ENCODE peak calls at places on chromosome 22, in eight cellular contexts. One of them, this sample, is unnamed.

GRCh38 chr22:43277987-43278601 is 65.1 kb downstream of the SCUBE1 start:
- DNase-seq in endothelial cell: no peak
- DNase-seq in HCT116: no peak
- DNase-seq in neural progenitor cell: no peak
- DNase-seq in mucosa of descending colon: peak
- DNase-seq in K562: no peak
- DNase-seq in CD4-positive, alpha-beta T cell: no peak
- DNase-seq in astrocyte of the spinal cord: no peak
- DNase-seq in this sample: peak

GRCh38 chr22:28464179-28464578 is 215.5 kb downstream of the TTC28 start:
- DNase-seq in endothelial cell: no peak
- DNase-seq in HCT116: no peak
- DNase-seq in neural progenitor cell: no peak
- DNase-seq in mucosa of descending colon: no peak
- DNase-seq in K562: no peak
- DNase-seq in CD4-positive, alpha-beta T cell: no peak
- DNase-seq in astrocyte of the spinal cord: no peak
- DNase-seq in this sample: no peak

GRCh38 chr22:25348391-25348790 is 129.0 kb downstream of the CRYBB2 start:
- DNase-seq in endothelial cell: no peak
- DNase-seq in HCT116: no peak
- DNase-seq in neural progenitor cell: no peak
- DNase-seq in mucosa of descending colon: no peak
- DNase-seq in K562: no peak
- DNase-seq in CD4-positive, alpha-beta T cell: no peak
- DNase-seq in astrocyte of the spinal cord: no peak
- DNase-seq in this sample: no peak

GRCh38 chr22:30694638-30695350 is at the start of gene OSBP2:
- DNase-seq in endothelial cell: peak
- DNase-seq in HCT116: no peak
- DNase-seq in neural progenitor cell: peak
- DNase-seq in mucosa of descending colon: peak
- DNase-seq in K562: peak
- DNase-seq in CD4-positive, alpha-beta T cell: no peak
- DNase-seq in astrocyte of the spinal cord: no peak
- DNase-seq in this sample: peak

GRCh38 chr22:17476838-17477237 is 86.5 kb upstream of the SLC25A18 start:
- DNase-seq in endothelial cell: no peak
- DNase-seq in HCT116: no peak
- DNase-seq in neural progenitor cell: no peak
- DNase-seq in mucosa of descending colon: no peak
- DNase-seq in K562: no peak
- DNase-seq in CD4-positive, alpha-beta T cell: no peak
- DNase-seq in astrocyte of the spinal cord: no peak
- DNase-seq in this sample: no peak

GRCh38 chr22:49555526-49555925 is 272.1 kb downstream of the BRD1 start:
- DNase-seq in endothelial cell: no peak
- DNase-seq in HCT116: no peak
- DNase-seq in neural progenitor cell: no peak
- DNase-seq in mucosa of descending colon: no peak
- DNase-seq in K562: no peak
- DNase-seq in CD4-positive, alpha-beta T cell: no peak
- DNase-seq in astrocyte of the spinal cord: no peak
- DNase-seq in this sample: no peak

GRCh38 chr22:41052661-41053490 is 39.5 kb upstream of the EP300 start:
- DNase-seq in endothelial cell: no peak
- DNase-seq in HCT116: no peak
- DNase-seq in neural progenitor cell: no peak
- DNase-seq in mucosa of descending colon: no peak
- DNase-seq in K562: no peak
- DNase-seq in CD4-positive, alpha-beta T cell: no peak
- DNase-seq in astrocyte of the spinal cord: peak
- DNase-seq in this sample: no peak

GRCh38 chr22:39690901-39691620 is 120.5 kb downstream of the CACNA1I start:
- DNase-seq in endothelial cell: no peak
- DNase-seq in HCT116: no peak
- DNase-seq in neural progenitor cell: peak
- DNase-seq in mucosa of descending colon: no peak
- DNase-seq in K562: peak
- DNase-seq in CD4-positive, alpha-beta T cell: no peak
- DNase-seq in astrocyte of the spinal cord: no peak
- DNase-seq in this sample: no peak

GRCh38 chr22:45503816-45504702 is 1.4 kb downstream of the FBLN1 start:
- DNase-seq in endothelial cell: peak
- DNase-seq in HCT116: no peak
- DNase-seq in neural progenitor cell: peak
- DNase-seq in mucosa of descending colon: no peak
- DNase-seq in K562: no peak
- DNase-seq in CD4-positive, alpha-beta T cell: no peak
- DNase-seq in astrocyte of the spinal cord: peak
- DNase-seq in this sample: no peak

GRCh38 chr22:22684605-22685561 is 40.5 kb downstream of the GGTLC2 start:
- DNase-seq in endothelial cell: peak
- DNase-seq in HCT116: no peak
- DNase-seq in neural progenitor cell: peak
- DNase-seq in mucosa of descending colon: peak
- DNase-seq in K562: peak
- DNase-seq in CD4-positive, alpha-beta T cell: no peak
- DNase-seq in astrocyte of the spinal cord: peak
- DNase-seq in this sample: peak
- TF ChIP-seq CTCF in endothelial cell: peak
- TF ChIP-seq CTCF in HCT116: peak
- TF ChIP-seq CTCF in neural progenitor cell: peak
- TF ChIP-seq CTCF in mucosa of descending colon: peak
- TF ChIP-seq CTCF in K562: no peak
- TF ChIP-seq CTCF in CD4-positive, alpha-beta T cell: no peak
- TF ChIP-seq CTCF in astrocyte of the spinal cord: peak
- TF ChIP-seq CTCF in this sample: peak

GRCh38 chr22:20494978-20495860 is at the start of gene KLHL22:
- DNase-seq in endothelial cell: peak
- DNase-seq in HCT116: no peak
- DNase-seq in neural progenitor cell: no peak
- DNase-seq in mucosa of descending colon: peak
- DNase-seq in K562: peak
- DNase-seq in CD4-positive, alpha-beta T cell: no peak
- DNase-seq in astrocyte of the spinal cord: peak
- DNase-seq in this sample: peak

GRCh38 chr22:20497426-20497825 is 1.8 kb upstream of the KLHL22 start:
- DNase-seq in endothelial cell: no peak
- DNase-seq in HCT116: no peak
- DNase-seq in neural progenitor cell: no peak
- DNase-seq in mucosa of descending colon: no peak
- DNase-seq in K562: no peak
- DNase-seq in CD4-positive, alpha-beta T cell: no peak
- DNase-seq in astrocyte of the spinal cord: no peak
- DNase-seq in this sample: no peak

GRCh38 chr22:20495861-20496681 is 476 bp upstream of the KLHL22 start:
- DNase-seq in endothelial cell: peak
- DNase-seq in HCT116: peak
- DNase-seq in neural progenitor cell: peak
- DNase-seq in mucosa of descending colon: peak
- DNase-seq in K562: peak
- DNase-seq in CD4-positive, alpha-beta T cell: peak
- DNase-seq in astrocyte of the spinal cord: peak
- DNase-seq in this sample: peak

GRCh38 chr22:20499769-20500168 is 4.2 kb upstream of the KLHL22 start:
- DNase-seq in endothelial cell: no peak
- DNase-seq in HCT116: no peak
- DNase-seq in neural progenitor cell: no peak
- DNase-seq in mucosa of descending colon: no peak
- DNase-seq in K562: no peak
- DNase-seq in CD4-positive, alpha-beta T cell: no peak
- DNase-seq in astrocyte of the spinal cord: no peak
- DNase-seq in this sample: no peak

GRCh38 chr22:20498913-20499312 is 3.3 kb upstream of the KLHL22 start:
- DNase-seq in endothelial cell: no peak
- DNase-seq in HCT116: no peak
- DNase-seq in neural progenitor cell: no peak
- DNase-seq in mucosa of descending colon: no peak
- DNase-seq in K562: no peak
- DNase-seq in CD4-positive, alpha-beta T cell: no peak
- DNase-seq in astrocyte of the spinal cord: no peak
- DNase-seq in this sample: no peak
- TF ChIP-seq CTCF in endothelial cell: no peak
- TF ChIP-seq CTCF in HCT116: no peak
- TF ChIP-seq CTCF in neural progenitor cell: no peak
- TF ChIP-seq CTCF in mucosa of descending colon: no peak
- TF ChIP-seq CTCF in K562: no peak
- TF ChIP-seq CTCF in CD4-positive, alpha-beta T cell: no peak
- TF ChIP-seq CTCF in astrocyte of the spinal cord: no peak
- TF ChIP-seq CTCF in this sample: no peak

DNA sequence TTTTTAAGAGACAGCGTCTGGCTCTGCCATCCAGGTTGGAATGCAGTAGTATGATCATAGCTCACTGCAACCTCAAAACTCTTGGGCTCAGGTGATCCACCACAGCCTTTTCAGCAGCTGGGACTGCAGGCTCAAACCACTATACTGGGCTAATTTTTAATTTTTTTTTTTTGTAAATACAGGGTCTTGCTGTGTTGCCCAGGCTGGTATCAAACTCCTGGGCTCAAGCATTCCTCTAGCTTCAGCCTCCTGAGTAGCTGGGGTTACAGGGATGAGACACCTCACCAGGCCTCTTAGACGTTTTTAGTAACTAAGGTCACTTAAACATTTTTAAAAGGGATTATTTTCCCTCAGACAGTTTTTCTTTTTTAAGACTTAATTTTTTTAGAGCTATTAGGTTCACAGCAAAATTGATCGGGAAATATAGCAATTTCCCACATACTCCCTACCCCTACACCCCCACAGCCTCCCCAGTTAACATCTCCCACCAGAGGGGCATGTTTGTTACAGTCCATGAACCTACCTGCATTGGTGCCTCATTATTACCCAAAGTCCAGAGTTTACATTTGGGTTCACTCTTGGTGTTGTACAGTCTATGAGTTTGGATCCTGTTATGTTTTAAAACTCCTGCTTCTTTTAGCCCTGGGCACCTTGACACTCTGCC is 3.9 kb downstream of the BCR start:
- DNase-seq in endothelial cell: no peak
- DNase-seq in HCT116: no peak
- DNase-seq in neural progenitor cell: no peak
- DNase-seq in mucosa of descending colon: no peak
- DNase-seq in K562: no peak
- DNase-seq in CD4-positive, alpha-beta T cell: no peak
- DNase-seq in astrocyte of the spinal cord: no peak
- DNase-seq in this sample: no peak
- TF ChIP-seq CTCF in endothelial cell: no peak
- TF ChIP-seq CTCF in HCT116: no peak
- TF ChIP-seq CTCF in neural progenitor cell: no peak
- TF ChIP-seq CTCF in mucosa of descending colon: no peak
- TF ChIP-seq CTCF in K562: no peak
- TF ChIP-seq CTCF in CD4-positive, alpha-beta T cell: no peak
- TF ChIP-seq CTCF in astrocyte of the spinal cord: no peak
- TF ChIP-seq CTCF in this sample: no peak

GRCh38 chr22:23240639-23241389 is 60.5 kb downstream of the BCR start:
- DNase-seq in endothelial cell: no peak
- DNase-seq in HCT116: no peak
- DNase-seq in neural progenitor cell: peak
- DNase-seq in mucosa of descending colon: no peak
- DNase-seq in K562: peak
- DNase-seq in CD4-positive, alpha-beta T cell: no peak
- DNase-seq in astrocyte of the spinal cord: no peak
- DNase-seq in this sample: no peak
- TF ChIP-seq CTCF in endothelial cell: no peak
- TF ChIP-seq CTCF in HCT116: peak
- TF ChIP-seq CTCF in neural progenitor cell: peak
- TF ChIP-seq CTCF in mucosa of descending colon: no peak
- TF ChIP-seq CTCF in K562: no peak
- TF ChIP-seq CTCF in CD4-positive, alpha-beta T cell: no peak
- TF ChIP-seq CTCF in astrocyte of the spinal cord: peak
- TF ChIP-seq CTCF in this sample: peak

GRCh38 chr22:21592422-21592821 is 24.9 kb downstream of the UBE2L3 start:
- DNase-seq in endothelial cell: no peak
- DNase-seq in HCT116: no peak
- DNase-seq in neural progenitor cell: no peak
- DNase-seq in mucosa of descending colon: no peak
- DNase-seq in K562: peak
- DNase-seq in CD4-positive, alpha-beta T cell: no peak
- DNase-seq in astrocyte of the spinal cord: no peak
- DNase-seq in this sample: no peak
- TF ChIP-seq CTCF in endothelial cell: no peak
- TF ChIP-seq CTCF in HCT116: no peak
- TF ChIP-seq CTCF in neural progenitor cell: no peak
- TF ChIP-seq CTCF in mucosa of descending colon: no peak
- TF ChIP-seq CTCF in K562: no peak
- TF ChIP-seq CTCF in CD4-positive, alpha-beta T cell: no peak
- TF ChIP-seq CTCF in astrocyte of the spinal cord: no peak
- TF ChIP-seq CTCF in this sample: no peak

This sample was measured in colonic mucosa.